ENCODE peak calls at places on chromosomes 7 and 10, in four cellular contexts. U, H, P and T are unnamed samples.

GRCh38 chr7:139692723-139693122 is 85.1 kb downstream of the HIPK2 start:
- DNase-seq in P (no peak), H (no peak), U (no peak), T (no peak)

GRCh38 chr10:72659694-72660093 is 32.2 kb upstream of the MCU start:
- DNase-seq in U (no peak), P (no peak), H (no peak), T (no peak)

GRCh38 chr10:28125701-28126100 is 126.8 kb upstream of the ODAD2 start:
- DNase-seq in U (no peak), H (no peak), P (no peak), T (no peak)

GRCh38 chr7:6615853-6616555 is 594 bp downstream of the ZNF853 start:
- DNase-seq in U (no peak), H (no peak), P (no peak), T (no peak)

GRCh38 chr7:106071356-106071998 is 40.6 kb downstream of the SYPL1 start:
- DNase-seq in P (no peak), H (peak), U (no peak), T (no peak)

GRCh38 chr7:157929671-157930070 is 592.9 kb downstream of the DNAJB6 start:
- DNase-seq in U (no peak), H (no peak), P (no peak), T (no peak)

GRCh38 chr7:21256310-21256877 is 171.5 kb upstream of the SP4 start:
- DNase-seq in U (no peak), H (peak), P (no peak), T (no peak)

GRCh38 chr10:78424721-78425120 is 391.1 kb downstream of the RPS24 start:
- DNase-seq in P (no peak), H (peak), U (no peak), T (no peak)

GRCh38 chr10:92240289-92241157 is 50.4 kb downstream of the CPEB3 start:
- DNase-seq in P (peak), H (peak), U (no peak), T (no peak)